ENCODE peak calls at places on chromosomes 4 and X, in four cellular contexts. H is GM20000, G is neural progenitor cell, N is stomach. J is an unnamed sample.

GRCh38 chrX:130626521-130626920 is 224.7 kb downstream of the RBMX2 start:
- DNase-seq in H (no peak), G (no peak), N (no peak), J (no peak)

GRCh38 chr4:174859904-174860303 is 30.9 kb upstream of the GLRA3 start:
- DNase-seq in G (no peak), H (no peak), N (no peak), J (no peak)

GRCh38 chr4:109332926-109333464 is 30.5 kb upstream of the COL25A1 start:
- DNase-seq in H (no peak), N (no peak), G (peak; percentile 56), J (no peak)

GRCh38 chr4:158299459-158300007 is 89.2 kb downstream of the TMEM144 start:
- DNase-seq in H (no peak), N (no peak), G (no peak), J (no peak)

GRCh38 chr4:85783483-85783882 is 308.5 kb downstream of the ARHGAP24 start:
- DNase-seq in G (no peak), N (no peak), H (no peak), J (no peak)

GRCh38 chrX:318068-318738 is 393 bp downstream of the GTPBP6 start:
- DNase-seq in N (peak; percentile 99), G (peak; percentile 100), H (peak; percentile 97), J (peak; percentile 99)

GRCh38 chr4:90495936-90496335 is 368.7 kb downstream of the CCSER1 start:
- DNase-seq in G (no peak), N (no peak), H (no peak), J (no peak)

GRCh38 chr4:105426187-105426897 is 47.5 kb downstream of the PPA2 start:
- DNase-seq in G (no peak), H (no peak), N (no peak), J (no peak)

GRCh38 chrX:3231766-3232165 is 114.7 kb downstream of the MXRA5 start:
- DNase-seq in H (no peak), G (no peak), N (no peak), J (no peak)

GRCh38 chrX:49308604-49309269 is 5.3 kb downstream of the GAGE10 start:
- DNase-seq in G (no peak), H (no peak), N (no peak), J (no peak)

GRCh38 chr4:125313989-125314602 is 659 bp upstream of the FAT4 start:
- DNase-seq in H (no peak), N (no peak), G (peak; percentile 78), J (no peak)

GRCh38 chr4:176436500-176436973 is 116.8 kb downstream of the SPCS3 start:
- DNase-seq in G (no peak), H (no peak), N (no peak), J (no peak)

J was measured in aorta.